ENCODE peak calls at places on chromosomes 16 and 17, in seven cellular contexts. W, R, B, S, H, C and I are unnamed samples.
A peak's percentile ranks its signal among the peaks of the same experiment; 100 is the strongest.

GRCh38 chr17:21119247-21119944 is 7.4 kb upstream of the DHRS7B start:
- DNase-seq in W (peak; percentile 78), R (peak; percentile 69), B (peak; percentile 57), S (peak; percentile 71), H (peak; percentile 81), C (peak; percentile 80), I (no peak)

GRCh38 chr17:32100971-32101631 is 41.2 kb upstream of the RHOT1 start:
- DNase-seq in W (no peak), R (no peak), B (no peak), S (no peak), H (no peak), C (no peak), I (no peak)

GRCh38 chr17:61783120-61783519 is 80.2 kb downstream of the BRIP1 start:
- DNase-seq in W (no peak), R (no peak), B (no peak), S (no peak), H (no peak), C (no peak), I (no peak)

GRCh38 chr17:65864409-65864808 is 303.0 kb upstream of the AXIN2 start:
- DNase-seq in W (no peak), R (no peak), B (no peak), S (no peak), H (no peak), C (no peak), I (no peak)

GRCh38 chr16:6835516-6835915 is 497.1 kb upstream of the RBFOX1 start:
- DNase-seq in W (no peak), R (no peak), B (no peak), S (no peak), H (no peak), C (no peak), I (no peak)

GRCh38 chr17:56593073-56593740 is at the start of gene NOG:
- DNase-seq in W (peak; percentile 12), R (peak; percentile 71), B (no peak), S (peak; percentile 47), H (no peak), C (no peak), I (no peak)

GRCh38 chr17:43398724-43399595 is at the start of gene ARL4D:
- DNase-seq in W (peak; percentile 88), R (peak; percentile 82), B (peak; percentile 85), S (peak; percentile 72), H (peak; percentile 86), C (peak; percentile 93), I (no peak)

GRCh38 chr16:74775255-74775654 is 635 bp upstream of the FA2H start:
- DNase-seq in W (no peak), R (no peak), B (no peak), S (no peak), H (no peak), C (no peak), I (no peak)

GRCh38 chr16:10729649-10730048 is 14.0 kb upstream of the NUBP1 start:
- DNase-seq in W (peak; percentile 43), R (no peak), B (peak; percentile 74), S (no peak), H (no peak), C (no peak), I (peak; percentile 25)

GRCh38 chr16:51818342-51818944 is 667.4 kb upstream of the SALL1 start:
- DNase-seq in W (peak; percentile 57), R (no peak), B (no peak), S (peak; percentile 70), H (no peak), C (no peak), I (no peak)

GRCh38 chr17:48293319-48294192 is 136.5 kb downstream of the SKAP1 start:
- DNase-seq in W (no peak), R (no peak), B (no peak), S (no peak), H (no peak), C (no peak), I (no peak)

GRCh38 chr17:20944014-20944905 is 98.6 kb downstream of the USP22 start:
- DNase-seq in W (no peak), R (peak; percentile 19), B (no peak), S (peak; percentile 24), H (no peak), C (no peak), I (no peak)

GRCh38 chr16:66849543-66849942 is 5.3 kb downstream of the CA7 start:
- DNase-seq in W (no peak), R (no peak), B (no peak), S (no peak), H (no peak), C (no peak), I (no peak)

GRCh38 chr16:80720759-80721470 is 83.5 kb downstream of the CDYL2 start:
- DNase-seq in W (no peak), R (no peak), B (no peak), S (no peak), H (no peak), C (no peak), I (no peak)

GRCh38 chr16:49493836-49494235 is 120.2 kb downstream of the C16orf78 start:
- DNase-seq in W (no peak), R (no peak), B (no peak), S (no peak), H (no peak), C (no peak), I (no peak)

GRCh38 chr17:16512011-16512410 is 20.0 kb upstream of the LRRC75A start:
- DNase-seq in W (no peak), R (no peak), B (no peak), S (no peak), H (no peak), C (no peak), I (no peak)

GRCh38 chr17:7745748-7746470 is 28.4 kb downstream of the DNAH2 start:
- DNase-seq in W (peak; percentile 97), R (no peak), B (peak; percentile 20), S (peak; percentile 30), H (no peak), C (peak; percentile 50), I (no peak)

GRCh38 chr16:85673529-85674417 is 15.0 kb downstream of the GINS2 start:
- DNase-seq in W (peak; percentile 82), R (no peak), B (no peak), S (no peak), H (no peak), C (no peak), I (no peak)

GRCh38 chr17:39196820-39197331 is 593 bp downstream of the CACNB1 start:
- DNase-seq in W (no peak), R (no peak), B (no peak), S (no peak), H (no peak), C (no peak), I (no peak)

GRCh38 chr17:1726626-1727257 is 2.2 kb downstream of the WDR81 start:
- DNase-seq in W (no peak), R (no peak), B (no peak), S (no peak), H (no peak), C (no peak), I (no peak)

GRCh38 chr17:1727258-1727789 is 2.8 kb downstream of the WDR81 start:
- DNase-seq in W (no peak), R (no peak), B (no peak), S (no peak), H (peak; percentile 73), C (peak; percentile 17), I (no peak)

GRCh38 chr17:1724351-1724868 is at the start of gene WDR81:
- DNase-seq in W (peak; percentile 91), R (peak; percentile 86), B (peak; percentile 91), S (peak; percentile 81), H (peak; percentile 92), C (peak; percentile 91), I (no peak)

GRCh38 chr17:1725642-1726511 is 1.4 kb downstream of the WDR81 start:
- DNase-seq in W (no peak), R (no peak), B (no peak), S (no peak), H (peak; percentile 74), C (no peak), I (no peak)

DNA sequence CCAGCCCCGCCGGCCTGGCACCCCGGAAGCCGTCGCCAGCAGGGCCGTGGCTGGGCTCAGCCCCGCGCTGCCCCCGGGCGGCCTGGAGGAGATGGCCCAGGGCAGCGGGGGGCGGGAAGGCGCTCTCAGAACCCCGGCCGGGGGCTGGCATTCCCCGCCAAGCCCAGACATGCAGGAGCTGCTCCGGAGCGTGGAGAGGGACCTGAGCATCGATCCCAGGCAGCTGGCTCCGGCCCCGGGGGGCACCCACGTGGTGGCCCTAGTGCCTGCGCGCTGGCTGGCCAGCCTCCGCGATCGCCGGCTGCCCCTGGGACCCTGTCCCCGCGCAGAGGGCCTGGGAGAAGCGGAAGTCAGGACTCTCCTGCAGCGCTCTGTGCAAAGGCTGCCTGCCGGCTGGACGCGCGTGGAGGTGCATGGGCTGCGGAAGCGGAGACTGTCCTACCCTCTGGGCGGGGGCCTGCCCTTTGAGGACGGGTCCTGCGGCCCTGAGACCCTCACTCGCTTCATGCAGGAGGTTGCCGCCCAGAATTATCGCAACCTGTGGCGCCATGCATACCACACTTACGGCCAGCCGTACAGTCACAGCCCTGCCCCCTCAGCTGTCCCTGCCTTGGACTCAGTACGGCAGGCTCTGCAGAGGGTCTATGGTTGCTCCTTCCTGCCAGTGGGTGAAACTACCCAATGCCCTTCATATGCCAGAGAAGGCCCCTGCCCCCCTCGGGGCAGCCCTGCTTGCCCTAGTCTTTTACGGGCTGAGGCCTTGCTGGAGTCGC is 551 bp downstream of the WDR81 start:
- DNase-seq in W (no peak), R (no peak), B (no peak), S (no peak), H (peak; percentile 77), C (peak; percentile 33), I (no peak)
- TF ChIP-seq CTCF in W (no peak), R (no peak), B (no peak), S (no peak), H (no peak), C (no peak), I (no peak)

DNA sequence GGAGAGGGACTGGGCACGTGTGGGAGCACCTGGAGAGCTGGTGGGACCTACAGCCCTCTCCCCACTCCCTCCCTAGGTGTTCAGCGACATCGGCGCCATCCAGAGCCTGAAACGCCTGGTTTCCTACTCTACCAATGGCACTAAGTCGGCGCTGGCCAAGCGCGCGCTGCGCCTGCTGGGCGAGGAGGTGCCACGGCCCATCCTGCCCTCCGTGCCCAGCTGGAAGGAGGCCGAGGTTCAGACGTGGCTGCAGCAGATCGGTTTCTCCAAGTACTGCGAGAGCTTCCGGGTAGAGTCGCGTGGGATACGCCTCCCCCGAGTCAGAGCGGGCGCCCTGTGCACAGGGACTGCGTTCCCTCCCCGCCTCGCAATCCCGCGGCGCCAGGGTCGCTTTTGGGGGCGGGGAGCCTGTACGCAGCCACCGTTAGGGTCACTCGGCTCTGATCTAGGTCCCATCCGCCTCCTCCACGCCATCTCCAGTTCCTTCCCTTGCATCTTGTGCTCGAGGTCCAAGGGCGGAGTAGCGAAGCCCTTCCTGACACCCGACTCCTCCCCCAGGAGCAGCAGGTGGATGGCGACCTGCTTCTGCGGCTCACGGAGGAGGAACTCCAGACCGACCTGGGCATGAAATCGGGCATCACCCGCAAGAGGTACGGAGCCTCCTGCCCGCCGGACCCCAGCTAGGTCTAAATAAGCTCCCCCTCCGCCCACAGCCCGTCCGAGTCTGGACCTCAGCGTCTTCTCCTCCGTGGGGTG is 13.0 kb downstream of the SARM1 start:
- DNase-seq in W (no peak), R (peak; percentile 66), B (peak; percentile 58), S (no peak), H (no peak), C (no peak), I (no peak)
- TF ChIP-seq CTCF in W (no peak), R (no peak), B (no peak), S (no peak), H (no peak), C (no peak), I (no peak)

GRCh38 chr16:88700636-88701482 is 5.3 kb downstream of the RNF166 start:
- DNase-seq in W (peak; percentile 95), R (peak; percentile 98), B (peak; percentile 88), S (peak; percentile 76), H (peak; percentile 86), C (peak; percentile 81), I (no peak)
- TF ChIP-seq CTCF in W (no peak), R (no peak), B (no peak), S (no peak), H (no peak), C (no peak), I (no peak)

GRCh38 chr16:57382535-57383275 is 10.4 kb downstream of the CX3CL1 start:
- DNase-seq in W (no peak), R (no peak), B (no peak), S (no peak), H (no peak), C (no peak), I (no peak)
- TF ChIP-seq CTCF in W (no peak), R (no peak), B (no peak), S (no peak), H (no peak), C (no peak), I (no peak)